ENCODE peak calls at places on chromosomes 6 and 20, in four cellular contexts. One of them, this sample, is unnamed.

GRCh38 chr6:53746442-53747103 is 48.2 kb upstream of the LRRC1 start:
- DNase-seq in coronary artery: no peak
- DNase-seq in AG10803: no peak
- DNase-seq in upper lobe of left lung: no peak
- DNase-seq in this sample: no peak

GRCh38 chr6:169071394-169071793 is 182.3 kb downstream of the THBS2 start:
- DNase-seq in coronary artery: no peak
- DNase-seq in AG10803: no peak
- DNase-seq in upper lobe of left lung: no peak
- DNase-seq in this sample: no peak

GRCh38 chr6:168147205-168147738 is 68.3 kb upstream of the FRMD1 start:
- DNase-seq in coronary artery: no peak
- DNase-seq in AG10803: no peak
- DNase-seq in upper lobe of left lung: no peak
- DNase-seq in this sample: no peak

GRCh38 chr6:2448826-2449571 is 203.6 kb upstream of the GMDS start:
- DNase-seq in coronary artery: no peak
- DNase-seq in AG10803: peak; percentile 84
- DNase-seq in upper lobe of left lung: no peak
- DNase-seq in this sample: no peak

GRCh38 chr6:144331610-144332009 is 46.5 kb downstream of the UTRN start:
- DNase-seq in coronary artery: no peak
- DNase-seq in AG10803: peak; percentile 83
- DNase-seq in upper lobe of left lung: no peak
- DNase-seq in this sample: no peak

GRCh38 chr6:77416839-77417238 is 46.5 kb downstream of the HTR1B start:
- DNase-seq in coronary artery: no peak
- DNase-seq in AG10803: no peak
- DNase-seq in upper lobe of left lung: no peak
- DNase-seq in this sample: no peak

GRCh38 chr6:579339-579738 is 77.6 kb downstream of the HUS1B start:
- DNase-seq in coronary artery: no peak
- DNase-seq in AG10803: peak; percentile 38
- DNase-seq in upper lobe of left lung: no peak
- DNase-seq in this sample: no peak

GRCh38 chr6:1507251-1507650 is 102.5 kb upstream of the FOXC1 start:
- DNase-seq in coronary artery: no peak
- DNase-seq in AG10803: no peak
- DNase-seq in upper lobe of left lung: no peak
- DNase-seq in this sample: no peak

GRCh38 chr6:125747589-125748533 is 1.6 kb upstream of the HEY2 start:
- DNase-seq in coronary artery: peak; percentile 80
- DNase-seq in AG10803: no peak
- DNase-seq in upper lobe of left lung: peak; percentile 90
- DNase-seq in this sample: peak; percentile 55

GRCh38 chr6:28757429-28758045 is 166.2 kb downstream of the TRIM27 start:
- DNase-seq in coronary artery: no peak
- DNase-seq in AG10803: no peak
- DNase-seq in upper lobe of left lung: peak; percentile 41
- DNase-seq in this sample: no peak

GRCh38 chr20:11845311-11845710 is 72.4 kb upstream of the BTBD3 start:
- DNase-seq in coronary artery: no peak
- DNase-seq in AG10803: peak; percentile 50
- DNase-seq in upper lobe of left lung: no peak
- DNase-seq in this sample: no peak

GRCh38 chr20:17825251-17825691 is 125.5 kb downstream of the BANF2 start:
- DNase-seq in coronary artery: no peak
- DNase-seq in AG10803: peak; percentile 36
- DNase-seq in upper lobe of left lung: no peak
- DNase-seq in this sample: no peak

GRCh38 chr6:101605874-101606273 is 212.4 kb downstream of the GRIK2 start:
- DNase-seq in coronary artery: no peak
- DNase-seq in AG10803: no peak
- DNase-seq in upper lobe of left lung: no peak
- DNase-seq in this sample: no peak

GRCh38 chr20:6848041-6848440 is 80.6 kb downstream of the BMP2 start:
- DNase-seq in coronary artery: no peak
- DNase-seq in AG10803: no peak
- DNase-seq in upper lobe of left lung: no peak
- DNase-seq in this sample: no peak

GRCh38 chr6:30754631-30755030 is 10.3 kb upstream of the IER3 start:
- DNase-seq in coronary artery: no peak
- DNase-seq in AG10803: peak; percentile 69
- DNase-seq in upper lobe of left lung: no peak
- DNase-seq in this sample: no peak

GRCh38 chr20:17612287-17612974 is 42.6 kb downstream of the DSTN start:
- DNase-seq in coronary artery: peak; percentile 92
- DNase-seq in AG10803: peak; percentile 79
- DNase-seq in upper lobe of left lung: no peak
- DNase-seq in this sample: peak; percentile 39

DNA sequence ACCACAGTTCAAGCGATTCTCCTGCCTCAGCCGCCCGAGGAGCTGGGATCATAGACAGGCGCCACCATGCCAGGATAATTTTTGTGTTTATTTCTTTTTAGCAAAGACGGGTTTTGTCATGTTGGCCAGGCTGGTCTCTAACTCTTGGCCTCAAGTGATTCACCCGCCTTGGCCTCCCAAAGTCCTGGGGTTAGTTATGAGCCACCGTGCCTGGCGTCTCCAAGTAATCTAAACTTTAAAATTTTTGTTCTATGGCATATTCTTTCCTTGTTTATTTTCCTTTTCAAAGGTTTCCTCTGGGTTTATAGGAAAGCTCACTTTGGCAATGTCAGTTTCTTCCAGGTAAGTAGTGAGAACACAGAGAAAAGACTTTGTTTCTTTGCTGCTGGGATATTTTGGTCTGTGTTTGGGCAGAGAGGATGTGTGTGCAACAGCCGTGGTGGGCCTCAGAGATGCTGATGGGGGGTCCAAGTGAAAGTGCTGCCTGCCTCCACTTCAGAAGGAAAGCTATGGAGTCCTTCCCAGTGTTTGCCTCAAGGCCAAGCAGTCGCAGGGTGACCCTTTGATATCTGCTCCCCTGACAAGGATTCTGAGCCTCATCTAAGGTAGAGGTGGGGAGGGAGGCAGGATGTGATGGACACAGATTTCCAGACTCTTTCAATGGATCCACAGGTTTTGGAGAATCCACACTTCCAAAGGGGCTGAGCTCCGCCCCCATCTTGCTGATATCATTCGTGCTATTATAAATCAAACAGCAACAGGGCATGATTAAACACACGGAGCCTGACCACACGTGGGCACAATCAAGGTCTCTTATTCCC is 2.3 kb downstream of the LRP11 start:
- DNase-seq in coronary artery: no peak
- DNase-seq in AG10803: no peak
- DNase-seq in upper lobe of left lung: no peak
- DNase-seq in this sample: no peak
- TF ChIP-seq CTCF in coronary artery: no peak
- TF ChIP-seq CTCF in AG10803: no peak
- TF ChIP-seq CTCF in upper lobe of left lung: no peak
- TF ChIP-seq CTCF in this sample: no peak

GRCh38 chr20:46438156-46438750 is 31.8 kb upstream of the ELMO2 start:
- DNase-seq in coronary artery: no peak
- DNase-seq in AG10803: peak; percentile 41
- DNase-seq in upper lobe of left lung: no peak
- DNase-seq in this sample: no peak
- TF ChIP-seq CTCF in coronary artery: no peak
- TF ChIP-seq CTCF in AG10803: peak; percentile 58
- TF ChIP-seq CTCF in upper lobe of left lung: no peak
- TF ChIP-seq CTCF in this sample: no peak

GRCh38 chr20:63518946-63519764 is 1.4 kb upstream of the PPDPF start:
- DNase-seq in coronary artery: no peak
- DNase-seq in AG10803: no peak
- DNase-seq in upper lobe of left lung: peak; percentile 76
- DNase-seq in this sample: peak; percentile 17

GRCh38 chr20:63519765-63520593 is 586 bp upstream of the PPDPF start:
- DNase-seq in coronary artery: peak; percentile 87
- DNase-seq in AG10803: peak; percentile 45
- DNase-seq in upper lobe of left lung: no peak
- DNase-seq in this sample: peak; percentile 75

GRCh38 chr20:63520594-63520938 is at the start of gene PPDPF:
- DNase-seq in coronary artery: no peak
- DNase-seq in AG10803: peak; percentile 74
- DNase-seq in upper lobe of left lung: peak; percentile 98
- DNase-seq in this sample: peak; percentile 83

GRCh38 chr20:63517376-63518309 is 2.9 kb upstream of the PPDPF start:
- DNase-seq in coronary artery: no peak
- DNase-seq in AG10803: no peak
- DNase-seq in upper lobe of left lung: peak; percentile 63
- DNase-seq in this sample: no peak

GRCh38 chr20:63518351-63518861 is 2.2 kb upstream of the PPDPF start:
- DNase-seq in coronary artery: no peak
- DNase-seq in AG10803: no peak
- DNase-seq in upper lobe of left lung: peak; percentile 75
- DNase-seq in this sample: peak; percentile 13
- TF ChIP-seq CTCF in coronary artery: no peak
- TF ChIP-seq CTCF in AG10803: no peak
- TF ChIP-seq CTCF in upper lobe of left lung: no peak
- TF ChIP-seq CTCF in this sample: no peak

GRCh38 chr20:48777821-48778220 is 50.0 kb downstream of the PREX1 start:
- DNase-seq in coronary artery: no peak
- DNase-seq in AG10803: no peak
- DNase-seq in upper lobe of left lung: no peak
- DNase-seq in this sample: no peak
- TF ChIP-seq CTCF in coronary artery: no peak
- TF ChIP-seq CTCF in AG10803: no peak
- TF ChIP-seq CTCF in upper lobe of left lung: no peak
- TF ChIP-seq CTCF in this sample: no peak